ENCODE peak calls at places on chromosomes 12 and 14, in eight cellular contexts. V is breast epithelium, I is astrocyte of the cerebellum, T is HFFc6, E is left ventricle myocardium inferior, K is tibial nerve, D is astrocyte of the spinal cord, B is A549. Q is an unnamed sample.

GRCh38 chr12:53218551-53219114 is 11.6 kb upstream of the ITGB7 start:
- DNase-seq in E (peak), V (no peak), T (no peak), D (no peak), I (no peak), K (no peak), B (no peak), Q (no peak)

GRCh38 chr14:105330491-105330895 is 15.9 kb downstream of the PACS2 start:
- DNase-seq in K (no peak), D (peak), I (no peak), T (peak), V (no peak), E (no peak), B (no peak), Q (no peak)

GRCh38 chr14:59483360-59483759 is 848 bp downstream of the L3HYPDH start:
- DNase-seq in D (peak), V (no peak), E (no peak), K (no peak), B (peak), I (peak), T (peak), Q (peak)

GRCh38 chr12:68180792-68181744 is 21.5 kb upstream of the IFNG start:
- DNase-seq in B (no peak), T (no peak), I (no peak), K (no peak), D (no peak), E (no peak), V (no peak), Q (no peak)

GRCh38 chr14:106141242-106142220 is 615.1 kb downstream of the TMEM121 start:
- DNase-seq in E (no peak), K (no peak), V (no peak), T (no peak), D (no peak), I (no peak), B (peak), Q (no peak)

GRCh38 chr12:69274861-69275260 is 35.5 kb downstream of the CPSF6 start:
- DNase-seq in V (no peak), E (no peak), D (peak), B (no peak), K (no peak), T (peak), I (no peak), Q (no peak)

GRCh38 chr12:12387521-12387920 is 30.6 kb downstream of the BORCS5 start:
- DNase-seq in B (no peak), D (peak), K (no peak), V (no peak), E (no peak), T (peak), I (no peak), Q (no peak)

GRCh38 chr12:71436696-71437095 is 2.9 kb upstream of the LGR5 start:
- DNase-seq in K (no peak), B (no peak), E (no peak), V (no peak), I (no peak), T (no peak), D (no peak), Q (no peak)

GRCh38 chr14:96058606-96059200 is 19.5 kb downstream of the C14orf132 start:
- DNase-seq in T (no peak), K (no peak), I (no peak), V (no peak), D (no peak), B (no peak), E (no peak), Q (no peak)

GRCh38 chr14:72804653-72805180 is 89.2 kb downstream of the DPF3 start:
- DNase-seq in T (no peak), E (no peak), V (no peak), K (no peak), B (no peak), D (no peak), I (no peak), Q (no peak)

GRCh38 chr12:104656921-104657320 is 200.2 kb downstream of the CHST11 start:
- DNase-seq in E (no peak), V (no peak), I (peak), B (no peak), K (no peak), D (peak), T (no peak), Q (no peak)

GRCh38 chr12:107670999-107671643 is 14.5 kb upstream of the PWP1 start:
- DNase-seq in D (no peak), K (no peak), B (peak), E (no peak), I (no peak), T (no peak), V (no peak), Q (no peak)

GRCh38 chr12:111287125-111287900 is 81.6 kb downstream of the PHETA1 start:
- DNase-seq in E (no peak), K (no peak), T (no peak), B (no peak), D (no peak), I (no peak), V (no peak), Q (no peak)

GRCh38 chr12:123026094-123026853 is 45.8 kb downstream of the ARL6IP4 start:
- DNase-seq in K (no peak), D (no peak), E (no peak), B (no peak), I (no peak), V (no peak), T (no peak), Q (no peak)

GRCh38 chr12:109947511-109947910 is 47.4 kb downstream of the TCHP start:
- DNase-seq in T (peak), K (no peak), B (no peak), E (no peak), I (peak), D (peak), V (no peak), Q (no peak)

GRCh38 chr12:18391136-18391535 is 129.8 kb downstream of the PIK3C2G start:
- DNase-seq in V (no peak), I (no peak), D (no peak), E (no peak), T (no peak), K (no peak), B (no peak), Q (peak)

GRCh38 chr12:10361084-10361483 is 28.8 kb downstream of the KLRK1 start:
- DNase-seq in B (no peak), T (no peak), D (no peak), E (no peak), K (no peak), V (no peak), I (no peak), Q (no peak)

GRCh38 chr12:3611853-3612703 is 121.1 kb downstream of the PRMT8 start:
- DNase-seq in E (no peak), V (no peak), D (no peak), K (no peak), T (no peak), B (no peak), I (no peak), Q (no peak)

GRCh38 chr12:26767116-26767515 is 65.9 kb downstream of the ITPR2 start:
- DNase-seq in T (no peak), B (no peak), V (no peak), E (no peak), D (no peak), K (no peak), I (no peak), Q (no peak)
- TF ChIP-seq CTCF in T (no peak), B (no peak), V (no peak), E (no peak), D (no peak), K (no peak), I (no peak), Q (peak)

GRCh38 chr14:21071225-21072041 is 1.3 kb downstream of the ARHGEF40 start:
- DNase-seq in T (peak), K (peak), V (peak), B (peak), I (peak), D (peak), E (peak), Q (no peak)
- TF ChIP-seq CTCF in T (no peak), K (no peak), V (no peak), B (no peak), I (no peak), D (no peak), E (no peak), Q (no peak)

DNA sequence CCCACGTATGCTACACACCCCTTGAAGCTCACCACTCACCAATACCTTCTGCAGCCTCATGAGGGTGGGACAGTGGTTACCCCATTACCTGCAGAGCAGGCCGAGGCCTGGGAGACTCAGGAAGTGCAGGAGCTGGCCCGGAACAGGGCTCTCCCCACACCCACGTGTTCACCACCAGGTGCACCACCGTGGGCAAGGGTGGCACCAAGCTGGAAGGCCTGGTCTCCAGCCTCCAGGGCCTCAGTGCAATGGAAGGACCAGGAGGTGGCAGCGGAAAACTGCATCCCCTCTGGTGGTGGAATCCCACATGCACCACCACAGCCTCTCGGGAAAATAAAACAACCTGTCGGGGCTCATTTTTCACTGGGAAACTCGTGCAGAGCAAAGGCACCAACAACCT is 36.4 kb downstream of the ITPK1 start:
- DNase-seq in I (no peak), V (no peak), K (no peak), D (no peak), E (no peak), B (no peak), T (no peak), Q (no peak)
- TF ChIP-seq CTCF in I (no peak), V (no peak), K (no peak), D (no peak), E (no peak), B (no peak), T (peak), Q (no peak)

GRCh38 chr14:22168092-22168955 is 420.7 kb downstream of the DAD1 start:
- DNase-seq in B (no peak), E (no peak), D (peak), V (no peak), K (no peak), T (no peak), I (no peak), Q (no peak)
- TF ChIP-seq CTCF in B (no peak), E (no peak), D (peak), V (no peak), K (no peak), T (no peak), I (no peak), Q (peak)

DNA sequence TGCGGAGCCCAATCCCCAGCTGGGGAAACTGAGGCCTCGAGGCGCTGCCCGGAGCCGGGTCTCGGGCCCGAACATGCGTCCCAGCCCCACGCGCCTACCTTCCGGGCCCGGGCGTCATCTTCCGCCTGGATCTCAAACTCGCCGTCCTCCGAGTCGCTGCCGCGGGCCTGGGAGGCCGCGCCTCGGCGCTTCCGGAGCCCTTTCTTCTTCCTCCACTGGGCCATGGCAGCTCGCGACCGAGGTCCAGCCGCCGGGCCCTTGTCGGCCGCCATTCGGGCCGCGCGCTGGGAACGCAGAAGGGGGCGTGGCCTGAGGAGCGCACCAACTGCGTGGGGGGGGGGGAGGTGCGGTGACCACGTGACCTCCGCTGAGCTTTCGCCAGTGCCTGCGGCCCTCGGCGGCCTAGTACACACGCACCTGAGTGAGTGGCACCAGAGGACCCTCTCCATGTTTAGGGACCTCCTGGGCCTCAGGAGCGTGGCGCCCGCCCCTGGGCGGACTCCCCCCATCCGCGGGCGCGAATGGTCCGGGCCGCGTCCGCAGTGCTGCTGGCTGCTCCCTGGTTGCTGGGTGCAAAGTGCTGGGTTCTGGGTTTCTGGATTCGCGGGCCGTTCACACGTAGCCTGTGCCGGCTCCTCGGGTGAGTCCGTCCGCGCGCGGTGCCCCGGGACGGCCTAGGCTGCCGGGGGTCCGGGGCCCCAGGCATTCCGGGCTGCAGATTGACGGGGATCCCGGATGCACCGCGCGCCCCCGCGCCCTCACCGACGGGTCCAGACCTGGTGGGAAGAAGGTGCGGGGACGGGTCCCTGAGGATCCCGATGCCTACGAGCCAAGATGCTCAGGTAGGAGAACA is at the start of the genes DDX54 and RITA1:
- DNase-seq in B (peak), V (peak), E (peak), D (peak), K (peak), I (no peak), T (peak), Q (no peak)
- TF ChIP-seq CTCF in B (no peak), V (no peak), E (no peak), D (no peak), K (no peak), I (no peak), T (no peak), Q (no peak)

DNA sequence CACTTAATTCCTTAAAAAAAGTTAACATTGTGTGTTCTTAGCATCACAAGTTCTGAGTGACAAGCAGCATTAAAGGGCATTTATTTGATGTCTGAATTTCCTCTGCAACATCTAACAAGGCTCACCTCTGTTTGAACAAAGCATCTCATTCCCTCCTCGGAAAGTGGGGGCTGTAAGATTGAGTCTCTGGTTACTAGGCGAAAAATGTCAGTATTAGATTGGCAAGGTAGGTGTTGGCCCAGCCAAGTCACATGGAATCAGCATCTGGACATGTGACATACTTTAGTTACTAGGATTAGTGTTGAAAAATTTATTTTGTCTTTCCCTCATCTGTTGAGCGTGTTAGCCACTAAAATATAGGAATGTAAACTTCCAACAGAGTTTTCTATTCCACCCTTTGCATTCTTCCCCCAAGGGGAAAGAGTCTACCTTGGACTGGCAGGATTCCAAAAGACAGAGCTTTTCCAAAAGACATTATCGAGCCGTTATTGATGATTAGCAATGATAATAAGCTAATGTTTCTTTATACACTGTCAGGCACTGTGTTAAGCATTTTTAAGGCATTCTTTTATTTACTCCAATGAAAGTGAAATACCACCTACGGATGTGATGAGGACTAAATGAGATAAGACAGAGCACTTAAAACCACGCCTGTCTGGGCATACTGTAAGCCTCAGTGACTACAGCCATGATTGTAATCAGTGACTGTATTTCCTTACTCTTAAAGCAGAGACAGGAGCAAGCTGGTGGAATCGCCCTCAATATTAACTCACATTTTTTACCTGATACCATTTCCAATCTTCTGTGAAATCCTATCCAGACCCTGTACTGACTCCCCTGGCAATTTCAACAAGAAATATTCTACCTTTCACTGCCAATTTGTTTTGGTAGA is 195.0 kb upstream of the BTG1 start:
- DNase-seq in E (no peak), D (no peak), T (no peak), B (no peak), I (no peak), K (no peak), V (no peak), Q (no peak)
- TF ChIP-seq CTCF in E (no peak), D (no peak), T (no peak), B (no peak), I (no peak), K (no peak), V (no peak), Q (no peak)

DNA sequence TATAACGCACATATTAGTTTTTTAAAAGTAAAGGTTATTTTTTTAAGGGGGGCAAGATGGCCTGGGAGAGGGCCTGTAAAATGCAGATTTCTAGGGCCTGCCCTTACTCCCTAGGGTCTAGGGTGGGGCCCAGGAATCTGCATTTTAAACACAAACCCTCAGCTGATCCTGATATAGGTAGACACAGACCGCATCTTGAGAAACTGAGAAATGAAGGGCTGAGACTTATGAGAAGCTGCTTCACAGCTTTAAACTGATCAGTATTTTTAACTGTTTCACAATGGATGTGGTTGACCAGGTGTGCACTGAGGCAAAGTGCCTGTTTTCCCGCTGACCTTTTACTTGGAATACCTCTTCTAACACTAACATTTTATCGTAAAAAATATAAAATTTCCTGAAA is 84.0 kb downstream of the CCDC88C start:
- DNase-seq in E (no peak), I (no peak), D (no peak), B (no peak), K (no peak), T (no peak), V (no peak), Q (no peak)
- TF ChIP-seq CTCF in E (no peak), I (no peak), D (no peak), B (no peak), K (no peak), T (no peak), V (no peak), Q (no peak)

DNA sequence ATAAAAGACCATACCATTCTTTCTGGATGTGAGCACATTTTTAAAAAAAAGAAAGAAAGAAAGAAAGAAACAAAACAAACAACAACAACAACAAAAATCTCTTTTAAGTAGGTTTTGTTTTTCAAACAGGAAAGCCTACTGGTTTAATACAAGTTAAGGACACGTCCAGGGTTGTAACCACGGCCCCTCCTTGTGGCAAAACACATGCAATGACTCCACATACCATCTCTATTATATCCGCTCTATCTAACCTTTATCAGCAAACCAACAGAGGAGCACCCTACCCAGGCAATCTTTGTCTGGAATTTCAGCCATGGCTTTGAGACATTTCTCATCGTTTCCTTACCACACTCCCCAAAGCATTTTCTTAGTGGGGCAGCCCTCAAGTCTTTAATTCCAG is 360.5 kb upstream of the TMPO start:
- DNase-seq in B (peak), T (no peak), E (no peak), V (no peak), I (peak), K (no peak), D (peak), Q (no peak)
- TF ChIP-seq CTCF in B (peak), T (no peak), E (peak), V (peak), I (peak), K (no peak), D (peak), Q (peak)